ENCODE peak calls at places on chromosomes 7 and 10, in four cellular contexts. One of them, this sample, is unnamed.

GRCh38 chr10:14325325-14325955 is 5.3 kb downstream of the FRMD4A start:
- DNase-seq in H9: peak; percentile 75
- DNase-seq in H1: peak; percentile 39
- DNase-seq in mesendoderm: peak; percentile 74
- DNase-seq in this sample: peak; percentile 12

GRCh38 chr7:126806614-126807013 is 446.1 kb downstream of the GRM8 start:
- DNase-seq in H9: no peak
- DNase-seq in H1: no peak
- DNase-seq in mesendoderm: no peak
- DNase-seq in this sample: no peak

GRCh38 chr10:104429834-104430233 is 76.2 kb downstream of the CFAP58 start:
- DNase-seq in H9: no peak
- DNase-seq in H1: no peak
- DNase-seq in mesendoderm: no peak
- DNase-seq in this sample: no peak

GRCh38 chr7:94655884-94656657 is at the start of gene SGCE:
- DNase-seq in H9: peak; percentile 91
- DNase-seq in H1: peak; percentile 56
- DNase-seq in mesendoderm: peak; percentile 90
- DNase-seq in this sample: peak; percentile 71

GRCh38 chr10:78875932-78876331 is 192.8 kb upstream of the ZMIZ1 start:
- DNase-seq in H9: no peak
- DNase-seq in H1: no peak
- DNase-seq in mesendoderm: no peak
- DNase-seq in this sample: no peak

GRCh38 chr7:148670807-148671206 is 27.9 kb upstream of the CUL1 start:
- DNase-seq in H9: no peak
- DNase-seq in H1: no peak
- DNase-seq in mesendoderm: no peak
- DNase-seq in this sample: no peak

GRCh38 chr7:23544913-23545354 is 13.2 kb upstream of the TRA2A start:
- DNase-seq in H9: no peak
- DNase-seq in H1: no peak
- DNase-seq in mesendoderm: peak; percentile 82
- DNase-seq in this sample: peak; percentile 44

GRCh38 chr7:18116661-18117060 is 89.0 kb upstream of the PRPS1L1 start:
- DNase-seq in H9: no peak
- DNase-seq in H1: no peak
- DNase-seq in mesendoderm: no peak
- DNase-seq in this sample: no peak

GRCh38 chr7:79211724-79212123 is 241.7 kb downstream of the MAGI2 start:
- DNase-seq in H9: no peak
- DNase-seq in H1: no peak
- DNase-seq in mesendoderm: no peak
- DNase-seq in this sample: peak; percentile 26

GRCh38 chr7:150855046-150855445 is 2.7 kb downstream of the AOC1 start:
- DNase-seq in H9: peak; percentile 14
- DNase-seq in H1: no peak
- DNase-seq in mesendoderm: no peak
- DNase-seq in this sample: no peak

GRCh38 chr7:47119408-47119807 is 462.5 kb downstream of the TNS3 start:
- DNase-seq in H9: no peak
- DNase-seq in H1: no peak
- DNase-seq in mesendoderm: no peak
- DNase-seq in this sample: no peak

GRCh38 chr7:1823376-1824150 is 153.5 kb downstream of the ELFN1 start:
- DNase-seq in H9: peak; percentile 24
- DNase-seq in H1: no peak
- DNase-seq in mesendoderm: no peak
- DNase-seq in this sample: no peak

GRCh38 chr10:119595134-119595714 is 1.5 kb downstream of the TIAL1 start:
- DNase-seq in H9: no peak
- DNase-seq in H1: no peak
- DNase-seq in mesendoderm: peak; percentile 55
- DNase-seq in this sample: peak; percentile 56

GRCh38 chr10:132994371-132994796 is 52.0 kb upstream of the CFAP46 start:
- DNase-seq in H9: no peak
- DNase-seq in H1: no peak
- DNase-seq in mesendoderm: peak; percentile 18
- DNase-seq in this sample: peak; percentile 8

GRCh38 chr10:108358912-108359311 is 1194.4 kb upstream of the SORCS1 start:
- DNase-seq in H9: no peak
- DNase-seq in H1: no peak
- DNase-seq in mesendoderm: peak; percentile 3
- DNase-seq in this sample: peak; percentile 82

GRCh38 chr10:118816471-118817168 is 61.9 kb upstream of the CACUL1 start:
- DNase-seq in H9: no peak
- DNase-seq in H1: no peak
- DNase-seq in mesendoderm: no peak
- DNase-seq in this sample: no peak

GRCh38 chr7:45584261-45585210 is 10.4 kb downstream of the ADCY1 start:
- DNase-seq in H9: no peak
- DNase-seq in H1: no peak
- DNase-seq in mesendoderm: no peak
- DNase-seq in this sample: no peak

GRCh38 chr10:50506861-50507573 is 116.7 kb downstream of the SGMS1 start:
- DNase-seq in H9: no peak
- DNase-seq in H1: no peak
- DNase-seq in mesendoderm: no peak
- DNase-seq in this sample: no peak

GRCh38 chr10:116891208-116891607 is 41.9 kb downstream of the ENO4 start:
- DNase-seq in H9: no peak
- DNase-seq in H1: no peak
- DNase-seq in mesendoderm: no peak
- DNase-seq in this sample: peak; percentile 94

GRCh38 chr7:34584526-34584925 is 73.5 kb upstream of the NPSR1 start:
- DNase-seq in H9: no peak
- DNase-seq in H1: no peak
- DNase-seq in mesendoderm: no peak
- DNase-seq in this sample: no peak
- H4K5ac ChIP-seq in H9: no peak overlapping the region
- H4K5ac ChIP-seq in H1: no peak overlapping the region
- H4K5ac ChIP-seq in mesendoderm: no peak overlapping the region
- H4K5ac ChIP-seq in this sample: no peak overlapping the region

DNA sequence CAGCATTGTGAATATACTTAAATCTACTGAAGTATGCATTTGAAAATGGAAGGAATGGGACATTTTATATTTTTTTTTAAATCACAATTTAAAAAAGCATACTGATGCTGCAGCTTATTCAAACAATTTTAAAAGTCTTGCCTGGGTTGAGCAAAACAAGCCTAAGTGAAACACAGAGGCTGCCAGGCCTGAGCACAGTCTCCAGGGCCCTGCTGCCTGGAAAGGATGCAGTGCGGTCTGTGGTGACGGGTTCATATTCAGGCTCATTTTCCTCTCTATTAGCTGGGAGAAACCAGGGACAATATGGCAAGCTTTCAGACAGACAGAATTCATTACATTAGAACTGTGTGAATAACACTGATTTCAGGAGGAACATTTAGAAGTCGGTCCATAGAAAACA is 251.9 kb downstream of the COBL start:
- DNase-seq in H9: no peak
- DNase-seq in H1: no peak
- DNase-seq in mesendoderm: no peak
- DNase-seq in this sample: no peak
- H4K5ac ChIP-seq in H9: no peak overlapping the region
- H4K5ac ChIP-seq in H1: no peak overlapping the region
- H4K5ac ChIP-seq in mesendoderm: no peak overlapping the region
- H4K5ac ChIP-seq in this sample: no peak overlapping the region

GRCh38 chr7:135245826-135246825 is 12.5 kb downstream of the STRA8 start:
- DNase-seq in H9: peak; percentile 17
- DNase-seq in H1: no peak
- DNase-seq in mesendoderm: no peak
- DNase-seq in this sample: no peak

GRCh38 chr7:135251502-135252327 is 18.1 kb downstream of the STRA8 start:
- DNase-seq in H9: no peak
- DNase-seq in H1: no peak
- DNase-seq in mesendoderm: no peak
- DNase-seq in this sample: no peak

GRCh38 chr7:135247746-135248471 is 14.3 kb downstream of the STRA8 start:
- DNase-seq in H9: peak; percentile 17
- DNase-seq in H1: no peak
- DNase-seq in mesendoderm: no peak
- DNase-seq in this sample: no peak

GRCh38 chr7:135249901-135250300 is 16.3 kb downstream of the STRA8 start:
- DNase-seq in H9: peak; percentile 11
- DNase-seq in H1: no peak
- DNase-seq in mesendoderm: no peak
- DNase-seq in this sample: no peak

GRCh38 chr7:135248546-135248945 is 14.9 kb downstream of the STRA8 start:
- DNase-seq in H9: peak; percentile 8
- DNase-seq in H1: no peak
- DNase-seq in mesendoderm: no peak
- DNase-seq in this sample: no peak
- H4K5ac ChIP-seq in H9: no peak overlapping the region
- H4K5ac ChIP-seq in H1: no peak overlapping the region
- H4K5ac ChIP-seq in mesendoderm: no peak overlapping the region
- H4K5ac ChIP-seq in this sample: no peak overlapping the region

GRCh38 chr10:55782181-55782580 is 578.9 kb downstream of the ZWINT start:
- DNase-seq in H9: no peak
- DNase-seq in H1: no peak
- DNase-seq in mesendoderm: no peak
- DNase-seq in this sample: no peak
- H4K5ac ChIP-seq in H9: no peak overlapping the region
- H4K5ac ChIP-seq in H1: no peak overlapping the region
- H4K5ac ChIP-seq in mesendoderm: no peak overlapping the region
- H4K5ac ChIP-seq in this sample: no peak overlapping the region

GRCh38 chr10:35722636-35723420 is 80.7 kb upstream of the FZD8 start:
- DNase-seq in H9: no peak
- DNase-seq in H1: no peak
- DNase-seq in mesendoderm: peak; percentile 90
- DNase-seq in this sample: no peak

GRCh38 chr10:35726850-35727249 is 84.8 kb upstream of the FZD8 start:
- DNase-seq in H9: no peak
- DNase-seq in H1: no peak
- DNase-seq in mesendoderm: no peak
- DNase-seq in this sample: no peak

GRCh38 chr10:35722226-35722625 is 80.1 kb upstream of the FZD8 start:
- DNase-seq in H9: no peak
- DNase-seq in H1: no peak
- DNase-seq in mesendoderm: no peak
- DNase-seq in this sample: no peak

GRCh38 chr10:35728341-35728740 is 86.2 kb upstream of the FZD8 start:
- DNase-seq in H9: no peak
- DNase-seq in H1: no peak
- DNase-seq in mesendoderm: no peak
- DNase-seq in this sample: peak; percentile 48

GRCh38 chr10:35723992-35724391 is 81.9 kb upstream of the FZD8 start:
- DNase-seq in H9: no peak
- DNase-seq in H1: no peak
- DNase-seq in mesendoderm: no peak
- DNase-seq in this sample: no peak
- H4K5ac ChIP-seq in H9: no peak overlapping the region
- H4K5ac ChIP-seq in H1: no peak overlapping the region
- H4K5ac ChIP-seq in mesendoderm: no peak overlapping the region
- H4K5ac ChIP-seq in this sample: no peak overlapping the region

DNA sequence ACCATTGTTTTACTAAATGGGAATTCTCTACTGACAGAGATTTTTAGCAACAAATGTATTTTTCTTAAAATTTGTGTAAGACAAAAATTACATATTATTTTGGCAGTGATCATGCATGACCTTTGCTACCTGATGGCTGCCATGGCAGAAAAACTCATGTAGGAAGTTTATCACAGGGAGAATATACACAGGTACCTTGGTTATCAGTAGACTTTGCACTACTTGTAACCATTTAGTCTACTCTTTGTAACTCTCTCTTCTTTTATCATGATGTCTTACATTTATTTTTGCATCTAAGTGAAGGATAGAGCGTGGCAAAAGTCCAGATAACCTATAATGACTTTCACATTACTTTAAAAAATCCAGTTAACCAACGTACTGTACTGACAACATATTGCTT is 34.1 kb downstream of the REEP3 start:
- DNase-seq in H9: no peak
- DNase-seq in H1: no peak
- DNase-seq in mesendoderm: no peak
- DNase-seq in this sample: no peak
- H4K5ac ChIP-seq in H9: no peak overlapping the region
- H4K5ac ChIP-seq in H1: no peak overlapping the region
- H4K5ac ChIP-seq in mesendoderm: no peak overlapping the region
- H4K5ac ChIP-seq in this sample: no peak overlapping the region

GRCh38 chr7:73885975-73886798 is 25.2 kb downstream of the TMEM270 start:
- DNase-seq in H9: peak; percentile 60
- DNase-seq in H1: no peak
- DNase-seq in mesendoderm: peak; percentile 97
- DNase-seq in this sample: peak; percentile 64
- H4K5ac ChIP-seq in H9: no peak overlapping the region
- H4K5ac ChIP-seq in H1: no peak overlapping the region
- H4K5ac ChIP-seq in mesendoderm: no peak overlapping the region
- H4K5ac ChIP-seq in this sample: peak overlapping the region; percentile 35

GRCh38 chr10:25869609-25870008 is 64.4 kb upstream of the MYO3A start:
- DNase-seq in H9: no peak
- DNase-seq in H1: no peak
- DNase-seq in mesendoderm: no peak
- DNase-seq in this sample: no peak

GRCh38 chr10:25867321-25867720 is 66.7 kb upstream of the MYO3A start:
- DNase-seq in H9: no peak
- DNase-seq in H1: no peak
- DNase-seq in mesendoderm: no peak
- DNase-seq in this sample: no peak

GRCh38 chr10:25865267-25865666 is 68.8 kb upstream of the MYO3A start:
- DNase-seq in H9: no peak
- DNase-seq in H1: no peak
- DNase-seq in mesendoderm: no peak
- DNase-seq in this sample: no peak

DNA sequence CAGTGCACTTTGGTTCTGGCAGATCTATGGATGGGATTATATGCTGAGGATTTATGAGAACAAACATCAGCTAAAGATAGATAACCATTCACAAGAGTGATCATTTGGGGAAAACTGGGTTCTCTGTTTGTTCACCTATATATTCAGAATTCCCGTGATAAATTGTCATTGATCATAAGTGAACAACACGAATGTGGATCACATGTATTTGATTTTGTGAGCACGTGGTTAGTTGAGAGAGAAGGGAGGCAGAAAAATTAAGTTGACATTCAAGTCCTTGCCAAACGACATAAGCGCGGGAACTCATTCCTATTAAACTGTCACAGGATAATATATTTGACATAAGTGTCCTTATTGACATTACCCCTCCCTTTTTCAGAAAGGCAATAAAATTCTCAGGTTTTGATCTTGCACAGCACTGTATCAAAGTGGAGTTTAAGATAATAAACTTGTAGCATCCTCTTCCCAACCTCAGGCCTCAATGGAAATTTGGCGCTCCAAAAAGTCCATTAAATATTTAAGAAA is 64.9 kb upstream of the MYO3A start:
- DNase-seq in H9: no peak
- DNase-seq in H1: no peak
- DNase-seq in mesendoderm: no peak
- DNase-seq in this sample: no peak
- H4K5ac ChIP-seq in H9: no peak overlapping the region
- H4K5ac ChIP-seq in H1: no peak overlapping the region
- H4K5ac ChIP-seq in mesendoderm: no peak overlapping the region
- H4K5ac ChIP-seq in this sample: no peak overlapping the region

GRCh38 chr7:92668564-92668963 is 78.4 kb upstream of the FAM133B start:
- DNase-seq in H9: no peak
- DNase-seq in H1: no peak
- DNase-seq in mesendoderm: no peak
- DNase-seq in this sample: no peak
- H4K5ac ChIP-seq in H9: no peak overlapping the region
- H4K5ac ChIP-seq in H1: no peak overlapping the region
- H4K5ac ChIP-seq in mesendoderm: no peak overlapping the region
- H4K5ac ChIP-seq in this sample: no peak overlapping the region

This sample was measured in IMR-90.